ENCODE peak calls at places on chromosomes 6 and 20, in ten cellular contexts. C is right lobe of liver; J is bronchial epithelial cell; V is activated T-helper 1 cell treated with anti-CD3 and anti-CD28 coated beads, Interleukin-12 subunit alpha, Interleukin-12 subunit beta, Interleukin-2, Interleukin-4 antibody, amounts not matched to agents 30 ng/mL and 10 ng/mL and 1 ng/mL, durations not matched to agents 14 hours and 24 hours and 36 hours; D is hepatic stellate cell; Z is RCC 7860; E is adipocyte; L is GM03348; F is left cardiac atrium; G is CD8-positive, alpha-beta T cell. U is an unnamed sample.

GRCh38 chr20:51500311-51500710 is 42.2 kb downstream of the NFATC2 start:
- DNase-seq in C (no peak), V (peak; percentile 48), G (peak; percentile 66), D (no peak), Z (no peak), E (no peak), F (no peak), L (no peak), J (peak; percentile 83), U (no peak)

GRCh38 chr6:138944412-138944811 is 43.6 kb downstream of the REPS1 start:
- DNase-seq in F (no peak), E (peak; percentile 58), D (peak; percentile 11), C (no peak), Z (peak; percentile 38), G (no peak), V (peak; percentile 21), L (peak; percentile 42), J (peak; percentile 76), U (peak; percentile 10)

GRCh38 chr20:46400828-46401477 is 5.5 kb downstream of the ELMO2 start:
- DNase-seq in L (peak; percentile 30), C (no peak), F (no peak), V (peak; percentile 35), D (no peak), Z (no peak), J (peak; percentile 25), E (peak; percentile 74), G (peak; percentile 51), U (no peak)

GRCh38 chr6:136466789-136467585 is 83.2 kb downstream of the MAP7 start:
- DNase-seq in C (no peak), L (no peak), F (no peak), G (no peak), J (no peak), Z (peak; percentile 63), D (no peak), E (no peak), V (no peak), U (no peak)

GRCh38 chr20:1083431-1084080 is 34.8 kb upstream of the PSMF1 start:
- DNase-seq in F (no peak), V (no peak), E (no peak), C (no peak), D (no peak), Z (no peak), L (no peak), J (no peak), G (no peak), U (no peak)

GRCh38 chr6:150813993-150814359 is 51.5 kb upstream of the MTHFD1L start:
- DNase-seq in E (peak; percentile 18), G (no peak), J (peak; percentile 95), C (no peak), V (no peak), L (no peak), D (no peak), Z (peak; percentile 25), F (no peak), U (peak; percentile 94)

GRCh38 chr6:25697537-25698340 is 45.7 kb downstream of the SCGN start:
- DNase-seq in V (no peak), F (no peak), D (no peak), Z (no peak), J (peak; percentile 50), G (no peak), L (no peak), E (no peak), C (no peak), U (no peak)

GRCh38 chr6:106192824-106193223 is 106.7 kb downstream of the PRDM1 start:
- DNase-seq in J (peak; percentile 67), L (peak; percentile 50), V (no peak), E (peak; percentile 36), C (no peak), Z (peak; percentile 71), F (no peak), D (no peak), G (no peak), U (no peak)

GRCh38 chr20:11411765-11412164 is 505.9 kb upstream of the BTBD3 start:
- DNase-seq in V (no peak), D (no peak), J (no peak), G (no peak), E (no peak), F (no peak), C (no peak), L (no peak), Z (no peak), U (no peak)

GRCh38 chr6:146984251-146984924 is 219.8 kb upstream of the STXBP5 start:
- DNase-seq in Z (no peak), F (no peak), V (no peak), L (peak; percentile 39), C (no peak), E (peak; percentile 35), D (no peak), J (no peak), G (no peak), U (peak; percentile 25)

GRCh38 chr20:33499347-33499746 is 9.5 kb downstream of the CBFA2T2 start:
- DNase-seq in F (no peak), G (no peak), Z (no peak), E (peak; percentile 20), V (no peak), J (no peak), C (no peak), L (no peak), D (no peak), U (no peak)

GRCh38 chr6:13664703-13665352 is 46.8 kb downstream of the RANBP9 start:
- DNase-seq in V (no peak), Z (no peak), E (peak; percentile 77), L (no peak), C (no peak), F (no peak), D (no peak), G (no peak), J (peak; percentile 13), U (no peak)

GRCh38 chr6:134816780-134817179 is 133.1 kb downstream of the ALDH8A1 start:
- DNase-seq in F (no peak), L (no peak), Z (peak; percentile 63), J (no peak), G (no peak), E (no peak), D (no peak), C (no peak), V (no peak), U (no peak)

GRCh38 chr6:52262620-52263344 is 18.5 kb upstream of the IL17F start:
- DNase-seq in C (no peak), V (no peak), E (no peak), Z (no peak), J (no peak), D (no peak), G (no peak), L (no peak), F (no peak), U (no peak)